ENCODE peak calls at places on chromosomes 4 and X, in four cellular contexts. P, M, O and Y are unnamed samples. For H3K36me3 and H3K27me3, the result is how much of the 10 kb centered on the place peaks cover.

GRCh38 chrX:69133561-69134542 is 31.4 kb downstream of the PJA1 start:
- DNase-seq in P (no peak), M (peak), O (no peak), Y (peak)

GRCh38 chrX:140712413-140713173 is 3.0 kb downstream of the LINC00632 start:
- DNase-seq in P (no peak), M (peak), O (peak), Y (peak)

GRCh38 chrX:77415161-77415560 is 32.0 kb upstream of the FGF16 start:
- DNase-seq in P (no peak), M (peak), O (no peak), Y (no peak)

GRCh38 chrX:10582215-10582733 is 38.1 kb downstream of the MID1 start:
- DNase-seq in P (no peak), M (no peak), O (no peak), Y (no peak)

GRCh38 chrX:153438522-153438921 is 7.3 kb downstream of the TREX2 start:
- DNase-seq in P (no peak), M (no peak), O (no peak), Y (peak)

GRCh38 chr4:144356941-144357381 is 216.4 kb upstream of the GYPA start:
- DNase-seq in P (no peak), M (peak), O (no peak), Y (peak)

GRCh38 chr4:1517592-1518411 is 111.6 kb upstream of the NKX1-1 start:
- DNase-seq in P (peak), M (no peak), O (no peak), Y (no peak)

GRCh38 chr4:98564847-98565246 is 93.6 kb downstream of the TSPAN5 start:
- DNase-seq in P (no peak), M (peak), O (no peak), Y (no peak)

DNA sequence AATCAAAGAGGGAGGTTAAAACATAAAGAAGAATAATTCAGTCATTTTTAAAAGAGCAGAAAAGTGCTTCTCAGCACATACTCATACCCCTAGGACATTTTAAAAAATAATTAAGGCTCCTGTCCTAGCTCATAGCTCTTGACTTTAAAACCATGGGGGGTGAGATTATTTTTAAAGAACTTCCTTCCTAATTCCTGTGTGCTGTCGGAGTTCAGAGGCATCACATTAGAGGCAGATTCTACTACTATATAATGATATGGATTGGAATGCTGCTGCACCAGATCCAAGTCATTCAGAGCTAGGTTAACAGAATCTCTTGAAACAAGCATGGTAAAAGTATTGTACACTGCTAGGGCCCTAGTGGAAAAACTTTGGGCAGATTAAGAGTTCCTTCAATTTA is 456.5 kb upstream of the ADGRL3 start:
- DNase-seq in P (no peak), M (no peak), O (no peak), Y (no peak)
- H3K4me3 ChIP-seq in P (no peak), M (no peak), O (no peak), Y (no peak)

GRCh38 chr4:186299291-186299690 is 33.3 kb downstream of the F11 start:
- DNase-seq in P (no peak), M (no peak), O (no peak), Y (no peak)

GRCh38 chr4:186304216-186304615 is 38.2 kb downstream of the F11 start:
- DNase-seq in P (no peak), M (no peak), O (no peak), Y (no peak)

GRCh38 chr4:186298034-186298647 is 32.2 kb downstream of the F11 start:
- DNase-seq in P (no peak), M (peak), O (no peak), Y (peak)

GRCh38 chr4:186297013-186297645 is 31.1 kb downstream of the F11 start:
- DNase-seq in P (no peak), M (no peak), O (no peak), Y (peak)

GRCh38 chr4:186300659-186301377 is 34.8 kb downstream of the F11 start:
- DNase-seq in P (no peak), M (no peak), O (no peak), Y (no peak)
- H3K36me3 ChIP-seq in P (under half), M (under half), O (under half), Y (under half)

DNA sequence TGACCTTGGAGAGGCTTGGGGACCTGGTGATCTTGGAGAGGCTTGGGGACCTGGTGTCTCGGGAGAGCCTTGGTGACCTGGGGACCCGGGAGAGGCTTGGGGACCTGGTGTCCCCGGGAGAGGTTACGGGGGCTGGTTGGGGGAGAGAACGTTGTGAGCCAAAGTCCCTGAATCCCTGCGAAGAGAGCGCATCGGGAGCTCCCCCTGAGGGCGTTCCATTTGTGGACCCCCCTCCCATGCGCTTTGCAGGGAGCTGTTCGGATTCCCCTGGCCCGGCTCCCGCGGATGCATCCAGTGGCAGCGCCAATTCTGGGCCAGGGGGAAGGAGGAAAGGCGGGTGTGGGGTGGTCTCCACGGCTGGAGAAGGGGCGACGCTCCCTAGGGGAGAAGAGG is 13.3 kb downstream of the SHOX start:
- DNase-seq in P (no peak), M (no peak), O (no peak), Y (peak)
- H3K27me3 ChIP-seq in P (under half), M (half or more), O (under half), Y (half or more)

GRCh38 chrX:54358424-54359211 is 772 bp upstream of the WNK3 start:
- DNase-seq in P (peak), M (peak), O (no peak), Y (peak)

GRCh38 chrX:54357414-54358377 is at the start of gene WNK3:
- DNase-seq in P (peak), M (peak), O (peak), Y (peak)

DNA sequence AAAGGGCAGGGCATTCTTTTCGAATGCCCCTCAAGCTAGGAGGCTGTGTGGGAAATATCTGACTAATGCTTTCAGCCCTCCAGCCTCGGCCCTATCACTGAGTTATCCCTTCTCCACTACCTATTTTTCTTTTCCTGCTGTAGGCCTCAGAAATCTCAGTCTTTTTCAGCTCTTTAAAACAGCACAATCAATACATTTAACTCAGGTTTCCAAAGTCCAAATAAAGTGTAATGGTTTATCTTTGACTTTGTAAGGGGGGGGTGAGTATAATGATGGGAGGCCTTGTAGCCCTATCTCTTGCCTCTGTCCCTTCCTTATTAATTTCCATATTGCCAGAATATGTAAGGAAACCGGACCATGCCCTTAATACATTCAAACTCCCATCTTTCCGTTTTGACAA is 1.6 kb upstream of the WNK3 start:
- DNase-seq in P (no peak), M (no peak), O (no peak), Y (no peak)
- H3K4me3 ChIP-seq in P (no peak), M (peak), O (peak), Y (peak)

GRCh38 chr4:186703510-186703909 is 20.1 kb downstream of the FAT1 start:
- DNase-seq in P (no peak), M (no peak), O (no peak), Y (no peak)
- H3K36me3 ChIP-seq in P (under half), M (under half), O (under half), Y (under half)